ENCODE peak calls at places on chromosomes 3 and 15, in seven cellular contexts. R is AG08396; E is GM03348; H is colonic mucosa; M is CD8-positive, alpha-beta memory T cell; O is NAMALWA; A is NCI-H1436. W is an unnamed sample.

GRCh38 chr3:110900583-110900982 is 171.0 kb upstream of the NECTIN3 start:
- DNase-seq in R (no peak), E (peak), H (no peak), M (no peak), O (no peak), A (no peak), W (no peak)

GRCh38 chr15:76161153-76162049 is 101.6 kb downstream of the TMEM266 start:
- DNase-seq in R (peak), E (peak), H (no peak), M (no peak), O (no peak), A (no peak), W (no peak)

GRCh38 chr3:162769559-162769958 is 1273.0 kb downstream of the OTOL1 start:
- DNase-seq in R (no peak), E (no peak), H (no peak), M (no peak), O (no peak), A (no peak), W (no peak)

GRCh38 chr3:27630892-27631291 is 91.2 kb downstream of the EOMES start:
- DNase-seq in R (peak), E (peak), H (no peak), M (no peak), O (no peak), A (no peak), W (peak)

GRCh38 chr15:101615986-101616848 is 36.0 kb downstream of the TM2D3 start:
- DNase-seq in R (peak), E (peak), H (peak), M (no peak), O (no peak), A (no peak), W (no peak)

GRCh38 chr3:125958511-125959316 is 10.3 kb upstream of the ROPN1B start:
- DNase-seq in R (peak), E (no peak), H (no peak), M (no peak), O (no peak), A (no peak), W (no peak)

GRCh38 chr15:68501616-68502015 is 69.7 kb upstream of the ITGA11 start:
- DNase-seq in R (no peak), E (no peak), H (no peak), M (no peak), O (no peak), A (no peak), W (no peak)

GRCh38 chr15:57288926-57289650 is 87.2 kb upstream of the CGNL1 start:
- DNase-seq in R (no peak), E (peak), H (no peak), M (no peak), O (no peak), A (no peak), W (no peak)

GRCh38 chr15:66830358-66830757 is 128.3 kb downstream of the SMAD6 start:
- DNase-seq in R (peak), E (peak), H (no peak), M (no peak), O (no peak), A (no peak), W (no peak)

GRCh38 chr3:12486001-12486400 is 1.7 kb downstream of the TSEN2 start:
- DNase-seq in R (no peak), E (no peak), H (no peak), M (no peak), O (no peak), A (no peak), W (no peak)

GRCh38 chr15:46567968-46568367 is 933.1 kb downstream of the SQOR start:
- DNase-seq in R (no peak), E (no peak), H (no peak), M (no peak), O (no peak), A (no peak), W (no peak)

GRCh38 chr3:184258926-184259325 is 2.4 kb downstream of the CAMK2N2 start:
- DNase-seq in R (no peak), E (no peak), H (no peak), M (no peak), O (no peak), A (no peak), W (no peak)

GRCh38 chr3:89113887-89114840 is 6.7 kb downstream of the EPHA3 start:
- DNase-seq in R (peak), E (peak), H (peak), M (no peak), O (no peak), A (peak), W (no peak)

GRCh38 chr15:67126551-67127333 is 61.3 kb downstream of the SMAD3 start:
- DNase-seq in R (no peak), E (no peak), H (peak), M (no peak), O (no peak), A (no peak), W (no peak)

GRCh38 chr3:67381667-67382272 is 272.6 kb downstream of the SUCLG2 start:
- DNase-seq in R (peak), E (peak), H (no peak), M (peak), O (peak), A (no peak), W (no peak)

GRCh38 chr15:90001683-90002427 is 731 bp downstream of the ZNF710 start:
- DNase-seq in R (peak), E (peak), H (peak), M (peak), O (peak), A (peak), W (peak)

GRCh38 chr15:101258238-101259144 is 6.6 kb upstream of the CHSY1 start:
- DNase-seq in R (peak), E (peak), H (peak), M (peak), O (peak), A (peak), W (no peak)

GRCh38 chr15:74400915-74401757 is 32.6 kb downstream of the SEMA7A start:
- DNase-seq in R (no peak), E (no peak), H (no peak), M (no peak), O (peak), A (no peak), W (no peak)

GRCh38 chr3:191721390-191721801 is 260.4 kb downstream of the PYDC2 start:
- DNase-seq in R (no peak), E (no peak), H (no peak), M (no peak), O (no peak), A (no peak), W (no peak)

GRCh38 chr15:52491460-52491859 is 37.2 kb downstream of the MYO5A start:
- DNase-seq in R (no peak), E (peak), H (no peak), M (no peak), O (no peak), A (no peak), W (no peak)

GRCh38 chr3:55285156-55285555 is 201.9 kb downstream of the WNT5A start:
- DNase-seq in R (peak), E (peak), H (no peak), M (no peak), O (no peak), A (no peak), W (no peak)

GRCh38 chr15:63043391-63044076 is 987 bp downstream of the TPM1 start:
- DNase-seq in R (no peak), E (peak), H (peak), M (peak), O (peak), A (no peak), W (peak)

GRCh38 chr15:83066034-83066760 is 855 bp downstream of the BTBD1 start:
- DNase-seq in R (no peak), E (no peak), H (peak), M (no peak), O (peak), A (no peak), W (no peak)

GRCh38 chr3:88032245-88032644 is 26.6 kb downstream of the CGGBP1 start:
- DNase-seq in R (no peak), E (no peak), H (no peak), M (no peak), O (no peak), A (no peak), W (no peak)

GRCh38 chr3:5136619-5137429 is 14.7 kb downstream of the ARL8B start:
- DNase-seq in R (no peak), E (no peak), H (no peak), M (peak), O (peak), A (no peak), W (peak)

GRCh38 chr3:138197058-138197457 is 10.0 kb downstream of the ARMC8 start:
- DNase-seq in R (peak), E (peak), H (no peak), M (no peak), O (no peak), A (no peak), W (peak)

GRCh38 chr3:192929146-192929545 is 11.5 kb upstream of the MB21D2 start:
- DNase-seq in R (peak), E (peak), H (no peak), M (no peak), O (no peak), A (no peak), W (no peak)

GRCh38 chr3:27354161-27354560 is 15.0 kb downstream of the NEK10 start:
- DNase-seq in R (no peak), E (no peak), H (no peak), M (no peak), O (no peak), A (no peak), W (no peak)

GRCh38 chr3:10465161-10465560 is 40.2 kb downstream of the ATP2B2 start:
- DNase-seq in R (no peak), E (no peak), H (no peak), M (no peak), O (no peak), A (no peak), W (no peak)

W was measured in HL-60.